ENCODE peak calls at places on chromosomes 2 and 18, in four cellular contexts. One of them, this sample, is unnamed.

GRCh38 chr2:165105911-165106310 is 97.9 kb downstream of the SCN3A start:
- DNase-seq in nucleus accumbens: no peak
- DNase-seq in germinal center: no peak
- DNase-seq in LoVo: no peak
- DNase-seq in this sample: peak

GRCh38 chr2:1910562-1911256 is 166.4 kb upstream of the PXDN start:
- DNase-seq in germinal center: no peak
- DNase-seq in LoVo: no peak
- DNase-seq in nucleus accumbens: no peak
- DNase-seq in this sample: peak

GRCh38 chr2:33730193-33730592 is 131.1 kb upstream of the FAM98A start:
- DNase-seq in germinal center: no peak
- DNase-seq in LoVo: no peak
- DNase-seq in nucleus accumbens: no peak
- DNase-seq in this sample: no peak

GRCh38 chr18:71252351-71252862 is 963.6 kb downstream of the SOCS6 start:
- DNase-seq in germinal center: no peak
- DNase-seq in LoVo: no peak
- DNase-seq in nucleus accumbens: no peak
- DNase-seq in this sample: no peak

GRCh38 chr2:86815616-86816015 is 24.9 kb upstream of the CD8A start:
- DNase-seq in nucleus accumbens: no peak
- DNase-seq in LoVo: no peak
- DNase-seq in germinal center: no peak
- DNase-seq in this sample: no peak

GRCh38 chr2:189015378-189015777 is 41.2 kb downstream of the COL3A1 start:
- DNase-seq in germinal center: no peak
- DNase-seq in nucleus accumbens: no peak
- DNase-seq in LoVo: no peak
- DNase-seq in this sample: no peak

GRCh38 chr2:233084488-233084887 is 24.3 kb downstream of the INPP5D start:
- DNase-seq in germinal center: no peak
- DNase-seq in LoVo: no peak
- DNase-seq in nucleus accumbens: no peak
- DNase-seq in this sample: no peak

GRCh38 chr2:217621391-217621801 is 381.4 kb downstream of the TNS1 start:
- DNase-seq in nucleus accumbens: no peak
- DNase-seq in germinal center: no peak
- DNase-seq in LoVo: no peak
- DNase-seq in this sample: no peak

GRCh38 chr18:12403601-12404506 is 3.9 kb upstream of the PRELID3A start:
- DNase-seq in germinal center: no peak
- DNase-seq in LoVo: peak
- DNase-seq in nucleus accumbens: no peak
- DNase-seq in this sample: peak

GRCh38 chr2:20215183-20216040 is 9.5 kb downstream of the SDC1 start:
- DNase-seq in germinal center: no peak
- DNase-seq in LoVo: no peak
- DNase-seq in nucleus accumbens: no peak
- DNase-seq in this sample: no peak

GRCh38 chr2:45681675-45682074 is 30.2 kb downstream of the PRKCE start:
- DNase-seq in germinal center: peak
- DNase-seq in nucleus accumbens: no peak
- DNase-seq in LoVo: peak
- DNase-seq in this sample: peak

GRCh38 chr2:121821476-121822158 is 66.2 kb downstream of the TSN start:
- DNase-seq in LoVo: no peak
- DNase-seq in germinal center: no peak
- DNase-seq in nucleus accumbens: no peak
- DNase-seq in this sample: no peak

GRCh38 chr2:234071664-234072063 is 21.2 kb downstream of the SPP2 start:
- DNase-seq in nucleus accumbens: no peak
- DNase-seq in germinal center: no peak
- DNase-seq in LoVo: no peak
- DNase-seq in this sample: no peak

GRCh38 chr2:204026294-204026693 is 89.7 kb downstream of the ICOS start:
- DNase-seq in nucleus accumbens: no peak
- DNase-seq in germinal center: peak
- DNase-seq in LoVo: no peak
- DNase-seq in this sample: peak

GRCh38 chr2:37323770-37324535 is 680 bp downstream of the PRKD3 start:
- DNase-seq in LoVo: peak
- DNase-seq in germinal center: peak
- DNase-seq in nucleus accumbens: no peak
- DNase-seq in this sample: peak

GRCh38 chr2:97712693-97713295 is 582 bp upstream of the ZAP70 start:
- DNase-seq in nucleus accumbens: no peak
- DNase-seq in germinal center: no peak
- DNase-seq in LoVo: no peak
- DNase-seq in this sample: no peak

GRCh38 chr2:179031731-179032408 is 18.1 kb downstream of the CCDC141 start:
- DNase-seq in germinal center: no peak
- DNase-seq in nucleus accumbens: no peak
- DNase-seq in LoVo: no peak
- DNase-seq in this sample: no peak

GRCh38 chr2:235614176-235614860 is 120.5 kb downstream of the AGAP1 start:
- DNase-seq in LoVo: no peak
- DNase-seq in nucleus accumbens: no peak
- DNase-seq in germinal center: no peak
- DNase-seq in this sample: peak

GRCh38 chr2:128027278-128027800 is 520 bp downstream of the SAP130 start:
- DNase-seq in LoVo: peak
- DNase-seq in germinal center: peak
- DNase-seq in nucleus accumbens: peak
- DNase-seq in this sample: peak

GRCh38 chr2:229462144-229462543 is 191.1 kb upstream of the PID1 start:
- DNase-seq in LoVo: no peak
- DNase-seq in germinal center: no peak
- DNase-seq in nucleus accumbens: no peak
- DNase-seq in this sample: no peak

GRCh38 chr2:218827701-218828476 is 3.7 kb downstream of the PRKAG3 start:
- DNase-seq in germinal center: no peak
- DNase-seq in nucleus accumbens: no peak
- DNase-seq in LoVo: no peak
- DNase-seq in this sample: no peak

GRCh38 chr2:143157001-143157798 is 28.0 kb downstream of the ARHGAP15 start:
- DNase-seq in LoVo: no peak
- DNase-seq in nucleus accumbens: no peak
- DNase-seq in germinal center: no peak
- DNase-seq in this sample: no peak

GRCh38 chr2:205685314-205686230 is 3.3 kb downstream of the NRP2 start:
- DNase-seq in germinal center: no peak
- DNase-seq in LoVo: peak
- DNase-seq in nucleus accumbens: no peak
- DNase-seq in this sample: peak